ENCODE peak calls at places on chromosomes 2 and 18, in five cellular contexts. H is astrocyte; O is Karpas-422; B is CD8-positive, alpha-beta T cell; I is fibroblast of lung. J is an unnamed sample. For H3K4me1, the result is how much of the 10 kb centered on the place peaks cover.

GRCh38 chr2:110219496-110220192 is 7.3 kb upstream of the MTLN start:
- DNase-seq in B (no peak), H (peak), O (no peak), I (no peak), J (no peak)

GRCh38 chr2:113124181-113124961 is 3.0 kb upstream of the IL1RN start:
- DNase-seq in O (no peak), H (peak), B (no peak), I (peak), J (no peak)

GRCh38 chr2:150778828-150779227 is 291.4 kb upstream of the RND3 start:
- DNase-seq in B (no peak), H (peak), I (no peak), O (no peak), J (no peak)

GRCh38 chr18:31819106-31819924 is 58.6 kb upstream of the SLC25A52 start:
- DNase-seq in I (peak), H (peak), B (no peak), O (peak), J (no peak)

GRCh38 chr18:39945076-39945475 is 2010.0 kb upstream of the PIK3C3 start:
- DNase-seq in B (no peak), H (no peak), O (no peak), I (no peak), J (no peak)

GRCh38 chr18:8696749-8697211 is 8.6 kb upstream of the MTCL1 start:
- DNase-seq in I (peak), H (no peak), B (peak), O (peak), J (peak)

GRCh38 chr2:40721595-40721994 is 269.7 kb upstream of the SLC8A1 start:
- DNase-seq in B (no peak), I (no peak), H (peak), O (no peak), J (no peak)

GRCh38 chr2:226031962-226032441 is 632.5 kb downstream of the NYAP2 start:
- DNase-seq in H (peak), I (peak), B (no peak), O (no peak), J (no peak)

GRCh38 chr2:193371200-193371599 is 1176.5 kb upstream of the TMEFF2 start:
- DNase-seq in B (no peak), I (no peak), O (no peak), H (no peak), J (no peak)

GRCh38 chr2:240631561-240632290 is 6.4 kb downstream of the GPR35 start:
- DNase-seq in I (no peak), B (no peak), O (no peak), H (no peak), J (no peak)

DNA sequence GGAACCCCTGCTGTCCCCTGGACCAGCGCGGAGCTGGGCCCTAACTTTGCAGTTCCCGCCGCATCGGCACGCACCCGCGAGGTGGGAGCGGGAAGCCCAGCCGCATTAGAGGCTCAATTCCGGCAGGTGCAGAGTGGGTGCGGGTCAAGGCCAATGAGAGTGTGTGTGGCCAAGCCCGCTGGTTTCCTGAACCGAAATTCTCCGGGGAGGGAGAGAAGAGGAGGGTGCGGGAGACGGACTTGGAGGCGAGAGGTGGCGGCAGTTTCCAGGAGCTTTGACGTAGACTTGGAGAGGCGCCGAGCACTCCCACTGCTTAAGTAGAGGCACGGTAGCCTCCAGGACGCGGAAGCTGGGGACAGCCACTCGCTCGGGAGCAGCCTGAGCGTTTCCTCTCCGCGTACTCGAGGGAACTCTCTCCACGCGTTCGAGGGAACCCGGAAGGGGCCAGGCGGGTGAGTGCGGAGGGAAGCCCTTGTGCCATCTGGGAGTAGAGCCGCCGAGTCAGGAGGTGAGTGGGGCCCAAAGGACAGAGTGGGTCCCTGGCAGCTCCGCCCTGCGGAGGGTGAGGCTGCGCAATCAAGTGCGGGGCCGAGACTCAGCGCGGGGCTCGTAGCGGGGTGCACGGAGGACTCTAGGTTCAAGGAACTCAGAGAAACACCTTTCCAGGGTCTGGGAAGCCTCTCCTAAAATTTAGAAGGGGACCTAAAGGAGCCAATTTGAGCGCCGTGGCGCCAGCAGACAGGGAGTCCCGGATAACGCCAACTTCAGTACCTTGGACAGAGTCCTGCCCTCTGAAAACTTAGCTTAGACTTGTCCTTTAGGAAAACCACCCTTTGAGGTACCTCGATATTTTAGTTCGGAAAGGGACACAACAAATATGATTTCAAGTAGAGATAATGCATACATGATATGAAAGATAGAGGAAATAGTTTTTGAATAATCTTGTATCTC is at the start of gene FAM237A:
- DNase-seq in B (no peak), H (peak), O (peak), I (peak), J (no peak)
- H3K4me3 ChIP-seq in B (no peak), H (no peak), O (no peak), I (no peak), J (peak)

DNA sequence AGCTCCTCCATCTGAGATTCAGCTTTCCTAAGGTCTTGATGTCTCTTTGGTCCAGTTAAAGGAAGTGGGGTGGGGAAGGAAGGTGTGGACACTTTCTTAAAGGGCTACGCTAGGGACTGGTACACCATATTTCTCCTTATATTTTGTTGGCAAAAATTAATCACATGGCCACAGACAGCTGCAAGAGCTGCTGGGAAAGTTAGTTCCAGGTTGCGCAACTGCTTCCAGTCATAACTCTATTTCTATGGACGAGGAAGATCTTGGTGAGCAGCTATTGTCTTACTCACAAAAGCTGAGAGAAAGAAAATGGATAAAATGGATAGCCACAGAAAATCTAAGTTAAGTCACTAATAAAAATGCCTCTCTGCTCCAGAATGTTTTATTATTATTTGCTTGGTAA is 60.7 kb upstream of the PPM1B start:
- DNase-seq in I (no peak), B (no peak), H (no peak), O (no peak), J (no peak)
- H3K4me1 ChIP-seq in I (under half), B (under half), H (under half), O (under half), J (under half)

DNA sequence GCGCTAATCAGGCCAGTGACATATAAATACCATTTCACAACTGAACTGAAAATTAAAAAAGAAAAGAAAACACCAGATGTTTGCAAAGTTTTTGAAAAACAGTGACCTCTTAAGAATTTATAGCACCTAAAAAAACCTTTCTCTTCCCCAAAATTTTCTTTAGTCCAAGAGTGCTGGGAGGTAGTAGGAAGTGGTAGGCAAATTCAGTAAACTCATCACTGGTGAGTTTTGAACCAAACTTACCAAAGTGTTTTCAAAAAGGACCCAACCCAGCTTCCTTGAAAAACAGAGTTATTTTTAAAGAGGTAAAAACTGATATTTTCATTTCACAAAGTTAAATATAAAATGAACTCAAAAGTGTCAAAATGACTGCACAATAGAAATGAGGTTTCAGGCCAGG is 90.4 kb downstream of the TMEM247 start:
- DNase-seq in H (no peak), I (no peak), O (no peak), B (no peak), J (no peak)
- H3K4me3 ChIP-seq in H (no peak), I (no peak), O (peak), B (no peak), J (peak)

GRCh38 chr2:124136110-124136509 is 111.0 kb downstream of the CNTNAP5 start:
- DNase-seq in I (no peak), H (no peak), O (peak), B (no peak), J (no peak)
- H3K4me1 ChIP-seq in I (under half), H (under half), O (under half), B (under half), J (under half)

DNA sequence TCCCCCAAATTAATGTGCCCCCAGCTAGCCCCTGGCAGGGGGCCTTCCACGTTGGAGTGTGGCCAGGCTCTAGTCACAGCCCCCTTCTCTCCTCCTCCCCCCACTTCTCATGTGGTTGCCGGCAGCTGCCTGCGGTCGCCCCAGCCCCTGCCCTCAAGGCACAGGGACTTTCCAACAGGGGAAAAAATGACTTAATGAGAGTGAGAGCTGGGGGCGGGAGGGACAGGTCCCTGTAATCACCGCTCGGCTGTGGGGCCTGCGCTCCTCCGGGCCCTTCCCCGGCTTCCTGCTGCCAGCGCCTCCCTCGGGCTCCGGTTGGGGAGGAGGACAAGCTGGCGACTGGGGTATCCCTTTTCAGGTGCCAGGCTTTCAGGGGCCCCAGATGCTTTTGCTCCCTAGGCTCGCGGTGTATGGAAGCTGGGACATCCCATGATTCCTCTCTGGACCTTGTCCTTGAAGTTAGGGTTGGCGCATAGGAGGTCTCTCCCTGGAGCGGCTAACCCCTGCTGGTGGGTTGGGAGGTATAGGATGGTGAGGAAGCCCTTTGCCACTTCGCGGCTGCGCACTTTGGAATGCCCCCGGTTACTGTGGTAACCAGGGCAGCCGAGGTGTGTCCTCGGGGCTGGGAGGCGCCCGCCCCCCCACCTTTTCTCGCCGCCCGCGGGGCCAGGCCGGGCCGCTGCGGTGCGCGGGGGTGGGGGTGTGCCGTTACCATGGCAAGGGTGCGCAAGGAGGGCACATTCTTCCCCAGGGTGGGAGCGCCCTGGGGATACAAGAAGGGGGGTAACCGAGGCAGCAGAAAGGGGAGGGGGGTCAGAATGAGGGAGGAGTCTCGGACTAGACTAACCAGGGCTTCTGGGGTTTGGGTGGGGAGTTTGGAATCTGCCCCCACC is 16.1 kb downstream of the WNT10A start:
- DNase-seq in I (no peak), B (peak), H (peak), O (peak), J (no peak)
- H3K4me3 ChIP-seq in I (no peak), B (peak), H (peak), O (peak), J (no peak)

GRCh38 chr2:54546925-54547324 is 90.8 kb downstream of the SPTBN1 start:
- DNase-seq in B (no peak), O (no peak), I (peak), H (no peak), J (no peak)
- H3K4me1 ChIP-seq in B (under half), O (under half), I (under half), H (under half), J (half or more)

GRCh38 chr2:177030391-177031000 is 182.1 kb upstream of the HNRNPA3 start:
- DNase-seq in H (no peak), O (peak), B (no peak), I (no peak), J (no peak)
- H3K4me3 ChIP-seq in H (no peak), O (no peak), B (no peak), I (no peak), J (no peak)

GRCh38 chr2:100235098-100235497 is 87.2 kb downstream of the LONRF2 start:
- DNase-seq in H (no peak), O (peak), I (no peak), B (peak), J (no peak)
- H3K4me1 ChIP-seq in H (under half), O (half or more), I (under half), B (under half), J (under half)

GRCh38 chr2:27891820-27892105 is 1.2 kb downstream of the BABAM2 start:
- DNase-seq in B (no peak), H (peak), I (peak), O (no peak), J (no peak)
- H3K4me3 ChIP-seq in B (no peak), H (no peak), I (no peak), O (peak), J (peak)

DNA sequence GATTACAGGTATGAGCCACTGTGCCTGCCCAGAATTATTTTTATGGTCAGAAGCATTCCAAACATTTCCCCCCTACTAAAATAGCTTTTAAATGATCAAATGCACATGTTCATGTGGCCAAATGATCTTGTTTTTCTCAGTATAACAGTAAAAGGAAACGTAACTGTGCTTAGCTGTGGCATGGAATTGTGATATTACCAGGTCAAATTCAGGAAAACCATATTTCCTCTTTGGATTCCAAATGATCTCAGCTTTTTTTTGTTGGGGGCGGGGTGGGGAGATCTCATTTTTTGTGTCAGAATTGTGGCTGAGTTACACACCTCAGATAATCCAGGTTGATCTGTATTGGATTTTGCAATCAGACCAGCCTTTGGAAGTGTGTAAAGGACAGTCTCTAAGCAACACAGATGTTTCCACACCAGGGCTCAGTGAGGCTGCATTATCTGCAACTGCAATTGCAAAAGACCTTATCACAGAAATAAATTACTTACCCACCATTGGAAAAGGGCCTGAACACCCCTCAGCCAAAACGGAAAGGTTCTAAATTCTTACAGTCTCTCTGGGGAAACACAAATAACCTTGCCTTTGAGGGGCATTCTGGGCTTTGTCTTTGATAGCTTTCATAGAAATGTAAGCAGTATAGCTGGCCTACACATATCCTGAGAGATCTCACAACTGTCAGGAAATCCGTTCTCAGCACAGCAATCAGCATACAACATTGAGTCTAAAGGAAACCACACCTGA is 8.4 kb downstream of the CASP10 start:
- DNase-seq in I (no peak), H (peak), B (no peak), O (peak), J (no peak)
- H3K4me1 ChIP-seq in I (under half), H (under half), B (half or more), O (under half), J (half or more)

J was measured in left ventricle myocardium inferior.